ENCODE peak calls at places on chromosomes 7 and 10, in six cellular contexts. One of them, this sample, is unnamed.
A peak's percentile ranks its signal among the peaks of the same experiment; 100 is the strongest.

GRCh38 chr7:39453743-39454355 is 112.4 kb upstream of the YAE1 start:
- DNase-seq in heart right ventricle: no peak
- DNase-seq in neural progenitor cell: peak; percentile 79
- DNase-seq in tibial artery: no peak
- DNase-seq in esophagus squamous epithelium: no peak
- DNase-seq in uterus: no peak
- DNase-seq in this sample: no peak

GRCh38 chr10:128657508-128657907 is 531.3 kb upstream of the MKI67 start:
- DNase-seq in heart right ventricle: no peak
- DNase-seq in neural progenitor cell: no peak
- DNase-seq in tibial artery: no peak
- DNase-seq in esophagus squamous epithelium: no peak
- DNase-seq in uterus: no peak
- DNase-seq in this sample: no peak

GRCh38 chr7:151940048-151940845 is 16.0 kb upstream of the GALNTL5 start:
- DNase-seq in heart right ventricle: no peak
- DNase-seq in neural progenitor cell: no peak
- DNase-seq in tibial artery: no peak
- DNase-seq in esophagus squamous epithelium: no peak
- DNase-seq in uterus: peak; percentile 47
- DNase-seq in this sample: no peak

GRCh38 chr10:131310054-131310903 is 1.2 kb downstream of the TCERG1L start:
- DNase-seq in heart right ventricle: no peak
- DNase-seq in neural progenitor cell: no peak
- DNase-seq in tibial artery: no peak
- DNase-seq in esophagus squamous epithelium: no peak
- DNase-seq in uterus: no peak
- DNase-seq in this sample: no peak

GRCh38 chr10:129689681-129690080 is 222.6 kb downstream of the MGMT start:
- DNase-seq in heart right ventricle: no peak
- DNase-seq in neural progenitor cell: no peak
- DNase-seq in tibial artery: no peak
- DNase-seq in esophagus squamous epithelium: no peak
- DNase-seq in uterus: peak; percentile 38
- DNase-seq in this sample: no peak

GRCh38 chr10:18279202-18279601 is 139.0 kb downstream of the CACNB2 start:
- DNase-seq in heart right ventricle: no peak
- DNase-seq in neural progenitor cell: no peak
- DNase-seq in tibial artery: no peak
- DNase-seq in esophagus squamous epithelium: no peak
- DNase-seq in uterus: no peak
- DNase-seq in this sample: no peak

GRCh38 chr10:24784061-24784460 is 60.4 kb upstream of the ARHGAP21 start:
- DNase-seq in heart right ventricle: no peak
- DNase-seq in neural progenitor cell: no peak
- DNase-seq in tibial artery: no peak
- DNase-seq in esophagus squamous epithelium: no peak
- DNase-seq in uterus: no peak
- DNase-seq in this sample: no peak

GRCh38 chr7:120089968-120090367 is 183.0 kb upstream of the KCND2 start:
- DNase-seq in heart right ventricle: no peak
- DNase-seq in neural progenitor cell: no peak
- DNase-seq in tibial artery: no peak
- DNase-seq in esophagus squamous epithelium: no peak
- DNase-seq in uterus: no peak
- DNase-seq in this sample: no peak

GRCh38 chr7:93132216-93132615 is 14.4 kb upstream of the SAMD9 start:
- DNase-seq in heart right ventricle: no peak
- DNase-seq in neural progenitor cell: no peak
- DNase-seq in tibial artery: no peak
- DNase-seq in esophagus squamous epithelium: no peak
- DNase-seq in uterus: no peak
- DNase-seq in this sample: no peak

GRCh38 chr10:104260775-104261115 is 6.1 kb downstream of the GSTO1 start:
- DNase-seq in heart right ventricle: no peak
- DNase-seq in neural progenitor cell: no peak
- DNase-seq in tibial artery: no peak
- DNase-seq in esophagus squamous epithelium: no peak
- DNase-seq in uterus: no peak
- DNase-seq in this sample: no peak

GRCh38 chr7:158710651-158711102 is 6.1 kb upstream of the NCAPG2 start:
- DNase-seq in heart right ventricle: no peak
- DNase-seq in neural progenitor cell: no peak
- DNase-seq in tibial artery: no peak
- DNase-seq in esophagus squamous epithelium: no peak
- DNase-seq in uterus: no peak
- DNase-seq in this sample: no peak

GRCh38 chr10:113005380-113005779 is 55.3 kb downstream of the TCF7L2 start:
- DNase-seq in heart right ventricle: no peak
- DNase-seq in neural progenitor cell: no peak
- DNase-seq in tibial artery: no peak
- DNase-seq in esophagus squamous epithelium: no peak
- DNase-seq in uterus: no peak
- DNase-seq in this sample: no peak

GRCh38 chr10:113004219-113004618 is 54.2 kb downstream of the TCF7L2 start:
- DNase-seq in heart right ventricle: no peak
- DNase-seq in neural progenitor cell: no peak
- DNase-seq in tibial artery: no peak
- DNase-seq in esophagus squamous epithelium: no peak
- DNase-seq in uterus: no peak
- DNase-seq in this sample: no peak

GRCh38 chr10:113006656-113007342 is 56.8 kb downstream of the TCF7L2 start:
- DNase-seq in heart right ventricle: no peak
- DNase-seq in neural progenitor cell: no peak
- DNase-seq in tibial artery: no peak
- DNase-seq in esophagus squamous epithelium: no peak
- DNase-seq in uterus: no peak
- DNase-seq in this sample: no peak

GRCh38 chr10:113007821-113008220 is 57.8 kb downstream of the TCF7L2 start:
- DNase-seq in heart right ventricle: no peak
- DNase-seq in neural progenitor cell: no peak
- DNase-seq in tibial artery: no peak
- DNase-seq in esophagus squamous epithelium: no peak
- DNase-seq in uterus: no peak
- DNase-seq in this sample: no peak

DNA sequence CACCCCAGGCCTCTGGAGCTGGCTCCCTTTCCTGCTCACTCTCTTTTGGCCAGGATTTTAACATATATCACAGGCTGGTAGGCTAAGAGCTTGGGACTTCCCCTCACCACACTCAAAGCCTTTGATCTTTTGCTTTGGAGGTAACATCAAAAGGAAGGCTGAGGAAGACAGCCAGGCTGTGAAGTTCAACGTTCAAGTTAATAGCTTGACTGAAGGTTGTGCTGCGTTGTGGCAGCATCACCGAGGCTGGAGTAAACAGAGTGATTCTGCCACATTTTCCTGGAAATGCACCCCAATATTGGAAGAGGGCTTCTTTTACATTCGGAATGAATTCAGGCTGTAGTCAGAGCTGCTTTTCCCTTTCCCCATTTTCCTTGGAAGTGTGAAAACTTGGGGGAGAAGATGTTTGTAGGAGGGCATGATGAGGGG is 57.3 kb downstream of the TCF7L2 start:
- DNase-seq in heart right ventricle: no peak
- DNase-seq in neural progenitor cell: no peak
- DNase-seq in tibial artery: no peak
- DNase-seq in esophagus squamous epithelium: no peak
- DNase-seq in uterus: no peak
- DNase-seq in this sample: no peak
- H3K27me3 ChIP-seq in heart right ventricle: no peaks in the 10 kb centered on the region
- H3K27me3 ChIP-seq in neural progenitor cell: no peaks in the 10 kb centered on the region
- H3K27me3 ChIP-seq in tibial artery: no peaks in the 10 kb centered on the region
- H3K27me3 ChIP-seq in esophagus squamous epithelium: no peaks in the 10 kb centered on the region
- H3K27me3 ChIP-seq in uterus: no peaks in the 10 kb centered on the region
- H3K27me3 ChIP-seq in this sample: peaks cover 4% of the 10 kb centered on the region

DNA sequence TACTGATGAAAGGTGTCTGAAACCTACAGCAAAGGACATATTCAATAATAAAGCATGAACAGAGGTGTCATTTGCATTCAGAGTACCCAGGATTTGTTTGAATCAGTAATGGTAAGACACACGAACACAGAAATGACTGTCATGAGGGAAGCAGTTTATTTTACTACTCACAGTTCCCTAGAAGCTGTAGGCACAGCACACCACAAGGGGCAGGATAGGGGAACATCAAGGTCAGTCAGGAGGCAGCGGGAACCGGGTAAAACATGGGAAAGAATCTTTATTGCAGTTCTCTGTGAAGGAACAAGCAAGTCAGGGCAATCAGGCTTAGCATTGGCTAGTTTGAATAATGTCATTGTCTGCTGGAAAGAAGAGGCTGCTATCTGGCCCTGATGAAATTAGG is 70.2 kb upstream of the PDSS1 start:
- DNase-seq in heart right ventricle: no peak
- DNase-seq in neural progenitor cell: no peak
- DNase-seq in tibial artery: no peak
- DNase-seq in esophagus squamous epithelium: no peak
- DNase-seq in uterus: no peak
- DNase-seq in this sample: peak; percentile 24
- TF ChIP-seq CTCF in heart right ventricle: no peak
- TF ChIP-seq CTCF in neural progenitor cell: peak; percentile 27
- TF ChIP-seq CTCF in tibial artery: no peak
- TF ChIP-seq CTCF in esophagus squamous epithelium: no peak
- TF ChIP-seq CTCF in uterus: no peak
- TF ChIP-seq CTCF in this sample: peak; percentile 23

DNA sequence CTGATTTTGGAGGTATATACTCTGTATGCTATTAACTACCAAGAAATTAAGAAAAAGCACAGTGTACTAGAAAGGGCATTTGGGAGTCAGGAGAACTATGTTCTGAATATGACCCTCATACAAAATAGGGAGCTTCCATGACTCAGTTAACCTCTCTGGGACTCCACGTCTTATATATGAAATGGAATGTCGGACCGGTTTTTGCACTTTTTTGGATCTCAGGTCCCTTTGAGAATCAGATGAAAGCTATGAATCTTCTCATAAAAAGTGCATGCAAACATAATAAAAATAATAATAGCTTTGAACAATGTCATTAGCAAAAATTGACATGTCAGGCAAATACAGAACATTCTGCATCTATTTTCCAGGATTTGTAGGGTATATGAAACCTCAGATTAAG is 113.0 kb downstream of the ARID5B start:
- DNase-seq in heart right ventricle: no peak
- DNase-seq in neural progenitor cell: no peak
- DNase-seq in tibial artery: no peak
- DNase-seq in esophagus squamous epithelium: no peak
- DNase-seq in uterus: no peak
- DNase-seq in this sample: no peak
- H3K36me3 ChIP-seq in heart right ventricle: no peaks in the 10 kb centered on the region
- H3K36me3 ChIP-seq in neural progenitor cell: no peaks in the 10 kb centered on the region
- H3K36me3 ChIP-seq in tibial artery: no peaks in the 10 kb centered on the region
- H3K36me3 ChIP-seq in esophagus squamous epithelium: no peaks in the 10 kb centered on the region
- H3K36me3 ChIP-seq in uterus: no peaks in the 10 kb centered on the region
- H3K36me3 ChIP-seq in this sample: peaks cover 3% of the 10 kb centered on the region

GRCh38 chr10:69579661-69580060 is 6.4 kb upstream of the NEUROG3 start:
- DNase-seq in heart right ventricle: no peak
- DNase-seq in neural progenitor cell: no peak
- DNase-seq in tibial artery: no peak
- DNase-seq in esophagus squamous epithelium: no peak
- DNase-seq in uterus: no peak
- DNase-seq in this sample: no peak

GRCh38 chr10:69575164-69575722 is 2.0 kb upstream of the NEUROG3 start:
- DNase-seq in heart right ventricle: no peak
- DNase-seq in neural progenitor cell: no peak
- DNase-seq in tibial artery: no peak
- DNase-seq in esophagus squamous epithelium: no peak
- DNase-seq in uterus: no peak
- DNase-seq in this sample: no peak

GRCh38 chr10:69576334-69577011 is 3.3 kb upstream of the NEUROG3 start:
- DNase-seq in heart right ventricle: no peak
- DNase-seq in neural progenitor cell: peak; percentile 46
- DNase-seq in tibial artery: no peak
- DNase-seq in esophagus squamous epithelium: no peak
- DNase-seq in uterus: no peak
- DNase-seq in this sample: no peak

GRCh38 chr10:69578508-69578991 is 5.3 kb upstream of the NEUROG3 start:
- DNase-seq in heart right ventricle: no peak
- DNase-seq in neural progenitor cell: peak; percentile 61
- DNase-seq in tibial artery: no peak
- DNase-seq in esophagus squamous epithelium: no peak
- DNase-seq in uterus: no peak
- DNase-seq in this sample: no peak

DNA sequence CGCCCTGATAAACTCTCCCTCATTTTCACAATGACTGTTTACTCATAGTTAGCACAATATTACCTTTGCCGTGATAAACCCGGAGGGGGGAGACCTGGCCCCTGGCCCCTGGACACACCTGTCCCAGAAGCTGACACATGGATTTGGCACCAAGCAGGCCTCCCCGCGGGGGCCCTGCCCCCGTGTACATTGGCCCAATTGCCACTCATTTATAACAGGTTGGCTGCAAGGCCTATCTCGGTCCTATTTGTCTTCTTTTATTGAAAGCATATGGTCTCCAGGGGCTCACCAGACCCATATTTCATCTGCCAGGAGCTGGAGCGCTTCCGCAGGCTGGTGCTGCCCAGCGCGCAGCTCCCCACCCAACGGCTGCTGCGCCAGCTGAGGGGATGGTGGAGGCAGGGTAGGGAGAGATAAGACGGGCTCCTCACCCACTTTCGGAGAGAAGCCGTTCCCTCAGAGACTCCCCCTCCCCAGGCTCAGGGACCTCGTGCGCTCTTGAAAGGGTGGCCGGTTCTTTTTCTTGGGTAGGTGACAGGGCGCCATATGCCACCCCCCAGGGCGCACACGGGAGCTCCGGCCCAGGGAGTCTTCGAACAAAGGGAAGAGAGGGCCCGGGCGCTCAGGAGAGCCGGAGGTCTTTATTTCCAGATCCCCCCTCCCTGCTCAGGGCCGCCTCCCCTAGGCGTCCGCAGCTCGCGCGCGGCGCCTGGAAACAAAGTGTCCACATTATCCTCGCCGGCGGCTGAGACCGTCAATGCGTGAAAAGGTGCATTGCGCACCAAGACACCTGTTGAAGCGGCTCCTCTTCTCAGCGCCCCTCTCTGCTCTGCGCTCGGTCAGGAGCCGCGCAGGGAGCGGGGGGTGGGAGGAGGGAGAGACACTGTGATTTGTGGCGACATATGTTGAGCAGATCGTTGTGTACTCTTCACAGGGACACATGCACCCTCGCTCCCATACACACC is 4.3 kb upstream of the NEUROG3 start:
- DNase-seq in heart right ventricle: no peak
- DNase-seq in neural progenitor cell: peak; percentile 44
- DNase-seq in tibial artery: no peak
- DNase-seq in esophagus squamous epithelium: no peak
- DNase-seq in uterus: no peak
- DNase-seq in this sample: no peak
- H3K27me3 ChIP-seq in heart right ventricle: peaks cover 90% of the 10 kb centered on the region
- H3K27me3 ChIP-seq in neural progenitor cell: peaks cover 100% of the 10 kb centered on the region
- H3K27me3 ChIP-seq in tibial artery: no peaks in the 10 kb centered on the region
- H3K27me3 ChIP-seq in esophagus squamous epithelium: peaks cover 24% of the 10 kb centered on the region
- H3K27me3 ChIP-seq in uterus: no peaks in the 10 kb centered on the region
- H3K27me3 ChIP-seq in this sample: peaks cover 4% of the 10 kb centered on the region

This sample was measured in GM06990.